ENCODE peak calls at places on chromosomes 7 and 10, in seven cellular contexts. N is fibroblast of lung, I is mammary epithelial cell, Q is endodermal cell, T is IMR-90, V is H9, D is HCT116. Y is an unnamed sample.

GRCh38 chr10:123507298-123507697 is 158.9 kb upstream of the GPR26 start:
- DNase-seq in N (no peak), I (no peak), Q (no peak), T (no peak), V (no peak), D (no peak), Y (no peak)

GRCh38 chr7:24279512-24279911 is 4.5 kb upstream of the NPY start:
- DNase-seq in N (no peak), I (no peak), Q (no peak), T (no peak), V (no peak), D (no peak), Y (no peak)

GRCh38 chr7:49781996-49782395 is 8.6 kb downstream of the VWC2 start:
- DNase-seq in N (no peak), I (no peak), Q (no peak), T (no peak), V (no peak), D (no peak), Y (no peak)

GRCh38 chr10:69375307-69376151 is 41.2 kb downstream of the TACR2 start:
- DNase-seq in N (peak; percentile 52), I (peak; percentile 75), Q (peak; percentile 95), T (no peak), V (peak; percentile 92), D (no peak), Y (peak; percentile 38)

GRCh38 chr7:25647007-25647406 is 418.7 kb upstream of the NPVF start:
- DNase-seq in N (no peak), I (no peak), Q (no peak), T (no peak), V (no peak), D (no peak), Y (no peak)

GRCh38 chr7:117158941-117159705 is 163.7 kb downstream of the WNT2 start:
- DNase-seq in N (no peak), I (no peak), Q (no peak), T (peak; percentile 40), V (no peak), D (no peak), Y (no peak)

GRCh38 chr10:61901829-61902447 is 439 bp downstream of the ARID5B start:
- DNase-seq in N (no peak), I (peak; percentile 48), Q (peak; percentile 75), T (no peak), V (no peak), D (no peak), Y (no peak)

GRCh38 chr10:44922826-44923545 is 11.8 kb downstream of the TMEM72 start:
- DNase-seq in N (no peak), I (no peak), Q (peak; percentile 17), T (no peak), V (no peak), D (no peak), Y (no peak)

GRCh38 chr10:88865281-88865876 is 13.7 kb upstream of the ANKRD22 start:
- DNase-seq in N (peak; percentile 54), I (peak; percentile 27), Q (no peak), T (no peak), V (no peak), D (no peak), Y (no peak)

GRCh38 chr10:27744478-27745379 is 890 bp downstream of the MKX start:
- DNase-seq in N (peak; percentile 38), I (peak; percentile 13), Q (no peak), T (peak; percentile 26), V (peak; percentile 44), D (no peak), Y (no peak)

GRCh38 chr10:5811387-5811821 is 1.8 kb downstream of the GDI2 start:
- DNase-seq in N (peak; percentile 60), I (peak; percentile 64), Q (no peak), T (peak; percentile 64), V (no peak), D (no peak), Y (peak; percentile 20)

GRCh38 chr7:1999278-1999984 is 233.3 kb downstream of the MAD1L1 start:
- DNase-seq in N (no peak), I (no peak), Q (no peak), T (no peak), V (no peak), D (no peak), Y (no peak)

GRCh38 chr10:78551184-78552005 is 517.4 kb upstream of the ZMIZ1 start:
- DNase-seq in N (no peak), I (no peak), Q (peak; percentile 68), T (no peak), V (peak; percentile 85), D (no peak), Y (no peak)

GRCh38 chr7:18064242-18064838 is 36.7 kb upstream of the PRPS1L1 start:
- DNase-seq in N (no peak), I (peak; percentile 7), Q (peak; percentile 87), T (no peak), V (peak; percentile 67), D (no peak), Y (peak; percentile 47)

GRCh38 chr7:28723336-28723735 is 234.8 kb downstream of the TRIL start:
- DNase-seq in N (no peak), I (no peak), Q (no peak), T (no peak), V (no peak), D (no peak), Y (no peak)

GRCh38 chr10:45023426-45023825 is 22.7 kb downstream of the ZNF22 start:
- DNase-seq in N (no peak), I (no peak), Q (no peak), T (peak; percentile 25), V (no peak), D (no peak), Y (no peak)

GRCh38 chr7:25192043-25192442 is 36.2 kb downstream of the NPVF start:
- DNase-seq in N (no peak), I (no peak), Q (no peak), T (no peak), V (no peak), D (no peak), Y (no peak)

GRCh38 chr10:50577681-50578350 is 45.9 kb downstream of the SGMS1 start:
- DNase-seq in N (peak; percentile 58), I (no peak), Q (no peak), T (peak; percentile 75), V (no peak), D (no peak), Y (peak; percentile 49)

GRCh38 chr10:107733731-107734130 is 569.2 kb upstream of the SORCS1 start:
- DNase-seq in N (no peak), I (no peak), Q (no peak), T (no peak), V (no peak), D (no peak), Y (no peak)

GRCh38 chr7:66326501-66327180 is 121.5 kb downstream of the TPST1 start:
- DNase-seq in N (peak; percentile 92), I (no peak), Q (no peak), T (peak; percentile 96), V (no peak), D (no peak), Y (no peak)

GRCh38 chr7:146655928-146656797 is 539.6 kb downstream of the CNTNAP2 start:
- DNase-seq in N (peak; percentile 2), I (no peak), Q (no peak), T (no peak), V (no peak), D (no peak), Y (no peak)

GRCh38 chr7:151346180-151346769 is 4.7 kb downstream of the NUB1 start:
- DNase-seq in N (no peak), I (no peak), Q (no peak), T (no peak), V (no peak), D (no peak), Y (peak; percentile 28)

GRCh38 chr10:89861584-89862287 is 160.3 kb downstream of the KIF20B start:
- DNase-seq in N (peak; percentile 57), I (peak; percentile 53), Q (no peak), T (peak; percentile 42), V (no peak), D (peak; percentile 40), Y (no peak)

GRCh38 chr7:108415821-108416536 is 40.3 kb downstream of the NRCAM start:
- DNase-seq in N (peak; percentile 47), I (peak; percentile 81), Q (no peak), T (no peak), V (no peak), D (no peak), Y (no peak)

GRCh38 chr7:93601363-93601762 is 26.8 kb upstream of the CALCR start:
- DNase-seq in N (no peak), I (peak; percentile 6), Q (no peak), T (no peak), V (peak; percentile 24), D (no peak), Y (no peak)

GRCh38 chr10:97843296-97843671 is 6.4 kb upstream of the GOLGA7B start:
- DNase-seq in N (no peak), I (peak; percentile 61), Q (no peak), T (no peak), V (no peak), D (no peak), Y (no peak)

GRCh38 chr10:10818082-10818481 is 199.6 kb upstream of the CELF2 start:
- DNase-seq in N (peak; percentile 34), I (no peak), Q (no peak), T (peak; percentile 66), V (no peak), D (no peak), Y (no peak)

GRCh38 chr10:116120688-116121087 is 152.3 kb downstream of the GFRA1 start:
- DNase-seq in N (no peak), I (no peak), Q (peak; percentile 94), T (no peak), V (peak; percentile 78), D (no peak), Y (peak; percentile 16)

GRCh38 chr10:73780966-73781365 is 882 bp upstream of the CHCHD1 start:
- DNase-seq in N (no peak), I (no peak), Q (no peak), T (peak; percentile 7), V (no peak), D (no peak), Y (peak; percentile 44)

DNA sequence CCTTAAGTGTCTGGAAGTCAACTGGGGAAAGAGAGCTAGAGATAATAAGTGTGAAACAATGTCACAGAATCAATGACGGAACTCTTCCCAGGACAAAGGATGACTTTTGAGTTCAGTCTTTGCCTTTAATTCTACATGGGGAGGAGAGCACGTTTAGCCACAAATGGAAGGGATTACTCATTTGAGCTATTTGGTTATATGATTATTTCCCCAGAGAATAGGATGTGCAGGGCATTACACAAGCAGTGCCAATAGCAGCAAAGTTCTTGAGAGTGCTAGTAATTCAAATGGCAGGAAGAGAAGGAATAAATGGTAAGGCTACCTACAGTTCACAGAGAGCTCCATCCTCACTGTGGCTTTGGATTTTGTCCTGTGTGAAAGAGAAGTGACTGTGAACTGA is 6.0 kb downstream of the EGFR start:
- DNase-seq in N (peak; percentile 61), I (no peak), Q (no peak), T (peak; percentile 65), V (no peak), D (no peak), Y (no peak)
- H3K4me1 ChIP-seq in N (peaks cover 41% of the 10 kb centered on the region), I (peaks cover 55% of the 10 kb centered on the region), Q (no peaks in the 10 kb centered on the region), T (peaks cover 25% of the 10 kb centered on the region), V (no peaks in the 10 kb centered on the region), D (peaks cover 8% of the 10 kb centered on the region), Y (no peaks in the 10 kb centered on the region)

GRCh38 chr10:93893646-93894515 is at the start of gene SLC35G1:
- DNase-seq in N (peak; percentile 61), I (peak; percentile 57), Q (peak; percentile 92), T (peak; percentile 54), V (peak; percentile 81), D (peak; percentile 38), Y (peak; percentile 78)
- TF ChIP-seq CTCF in N (no peak), I (no peak), Q (peak; percentile 10), T (no peak), V (no peak), D (no peak), Y (no peak)

GRCh38 chr7:79636849-79637248 is 183.4 kb upstream of the MAGI2 start:
- DNase-seq in N (no peak), I (no peak), Q (no peak), T (no peak), V (no peak), D (no peak), Y (no peak)
- H3K9ac ChIP-seq in N (no peak overlapping the region), I (no peak overlapping the region), Q (no peak overlapping the region), T (no peak overlapping the region), V (no peak overlapping the region), D (no peak overlapping the region), Y (no peak overlapping the region)

GRCh38 chr10:47261121-47261520 is 38.9 kb upstream of the GDF10 start:
- DNase-seq in N (no peak), I (no peak), Q (peak; percentile 20), T (no peak), V (no peak), D (no peak), Y (no peak)
- H3K4me1 ChIP-seq in N (no peaks in the 10 kb centered on the region), I (no peaks in the 10 kb centered on the region), Q (peaks cover 2% of the 10 kb centered on the region), T (peaks cover 2% of the 10 kb centered on the region), V (no peaks in the 10 kb centered on the region), D (no peaks in the 10 kb centered on the region), Y (no peaks in the 10 kb centered on the region)